ENCODE peak calls at places on chromosome 5, in five cellular contexts. D, Z, U, S and G are unnamed samples.

GRCh38 chr5:74311961-74312360 is 328.6 kb downstream of the ENC1 start:
- DNase-seq in D (peak), S (peak), U (no peak), Z (no peak), G (no peak)

GRCh38 chr5:165029471-165029870 is 1524.1 kb downstream of the MAT2B start:
- DNase-seq in U (no peak), Z (no peak), D (peak), S (peak), G (no peak)

GRCh38 chr5:71892641-71893340 is 173.7 kb downstream of the CARTPT start:
- DNase-seq in U (no peak), S (no peak), Z (no peak), D (no peak), G (no peak)

GRCh38 chr5:41903892-41904799 is at the start of gene RIMOC1:
- DNase-seq in Z (peak), S (peak), D (peak), U (peak), G (peak)

GRCh38 chr5:55226027-55226933 is 835 bp downstream of the MCIDAS start:
- DNase-seq in U (peak), Z (peak), S (peak), D (no peak), G (peak)

GRCh38 chr5:148569948-148570347 is 84.4 kb downstream of the HTR4 start:
- DNase-seq in D (no peak), S (no peak), Z (no peak), U (no peak), G (no peak)

GRCh38 chr5:172659909-172660628 is 19.0 kb downstream of the NEURL1B start:
- DNase-seq in S (peak), D (peak), U (no peak), Z (peak), G (no peak)

GRCh38 chr5:83204651-83205050 is 127.3 kb downstream of the XRCC4 start:
- DNase-seq in S (no peak), D (no peak), Z (no peak), U (no peak), G (no peak)

GRCh38 chr5:50325237-50325832 is 115.8 kb downstream of the EMB start:
- DNase-seq in S (peak), Z (no peak), U (peak), D (peak), G (no peak)

GRCh38 chr5:67153292-67153691 is 43.3 kb downstream of the CD180 start:
- DNase-seq in Z (no peak), D (no peak), U (no peak), S (no peak), G (no peak)

GRCh38 chr5:43255704-43256103 is 57.5 kb downstream of the HMGCS1 start:
- DNase-seq in D (no peak), S (no peak), Z (no peak), U (no peak), G (peak)

GRCh38 chr5:113531760-113532159 is 18.3 kb downstream of the YTHDC2 start:
- DNase-seq in Z (no peak), S (no peak), U (no peak), D (no peak), G (no peak)

GRCh38 chr5:65811004-65811403 is 89.0 kb downstream of the NLN start:
- DNase-seq in Z (peak), D (peak), U (no peak), S (peak), G (no peak)

GRCh38 chr5:51387854-51388320 is 4.6 kb downstream of the ISL1 start:
- DNase-seq in Z (no peak), U (no peak), D (no peak), S (no peak), G (no peak)

GRCh38 chr5:51389326-51389581 is 6.0 kb downstream of the ISL1 start:
- DNase-seq in Z (no peak), S (no peak), D (no peak), U (no peak), G (no peak)

GRCh38 chr5:51388488-51389325 is 5.5 kb downstream of the ISL1 start:
- DNase-seq in Z (no peak), U (no peak), S (no peak), D (no peak), G (no peak)

GRCh38 chr5:51385214-51385613 is 2.0 kb downstream of the ISL1 start:
- DNase-seq in D (no peak), Z (no peak), S (no peak), U (peak), G (no peak)

DNA sequence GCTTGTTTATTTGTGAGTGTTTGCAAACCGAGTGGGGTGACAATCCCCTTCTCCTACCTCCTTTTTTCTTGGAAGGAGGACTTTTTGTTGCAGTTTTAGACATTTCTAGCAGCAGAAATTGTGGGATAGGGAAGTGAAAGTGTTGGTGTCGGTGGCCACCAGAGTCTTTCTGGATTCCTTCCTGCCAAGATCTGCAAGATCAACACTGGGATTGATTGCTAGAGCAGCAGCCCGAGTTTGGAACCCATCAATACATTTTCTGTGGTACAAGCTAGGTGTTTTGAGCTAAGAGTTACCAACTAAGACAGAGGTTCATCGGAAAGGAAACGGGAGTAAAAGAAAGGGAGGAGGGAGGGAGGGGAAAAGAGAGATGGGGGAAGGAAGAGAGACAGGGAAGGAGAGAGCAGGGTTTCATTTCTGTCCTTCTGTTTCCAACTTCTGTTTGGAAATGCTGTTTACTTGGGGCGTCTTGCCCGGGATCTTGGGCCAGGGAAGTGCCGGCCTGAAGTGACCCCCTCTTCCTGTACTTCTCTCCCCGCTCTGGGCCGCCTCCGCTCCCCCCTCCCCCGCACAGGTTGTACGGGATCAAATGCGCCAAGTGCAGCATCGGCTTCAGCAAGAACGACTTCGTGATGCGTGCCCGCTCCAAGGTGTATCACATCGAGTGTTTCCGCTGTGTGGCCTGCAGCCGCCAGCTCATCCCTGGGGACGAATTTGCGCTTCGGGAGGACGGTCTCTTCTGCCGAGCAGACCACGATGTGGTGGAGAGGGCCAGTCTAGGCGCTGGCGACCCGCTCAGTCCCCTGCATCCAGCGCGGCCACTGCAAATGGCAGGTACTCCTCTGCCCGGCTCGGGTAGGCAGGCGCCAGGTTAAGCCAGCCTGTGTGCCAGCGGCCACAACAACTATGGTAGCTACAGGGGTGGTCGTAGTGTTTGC is 3.9 kb downstream of the ISL1 start:
- DNase-seq in Z (no peak), D (no peak), U (peak), S (no peak), G (no peak)
- TF ChIP-seq EZH2 in Z (peak), D (no peak), U (peak), S (peak), G (no peak)

GRCh38 chr5:10333154-10334006 is 20.1 kb upstream of the MARCHF6 start:
- DNase-seq in D (no peak), Z (no peak), S (peak), U (peak), G (peak)
- TF ChIP-seq EZH2 in D (peak), Z (no peak), S (no peak), U (peak), G (no peak)

GRCh38 chr5:136030956-136031611 is 2.3 kb downstream of the TGFBI start:
- DNase-seq in D (no peak), Z (no peak), U (no peak), S (no peak), G (no peak)

GRCh38 chr5:136030252-136030651 is 1.5 kb downstream of the TGFBI start:
- DNase-seq in Z (no peak), U (no peak), S (no peak), D (no peak), G (no peak)

GRCh38 chr5:136028090-136028489 is 698 bp upstream of the TGFBI start:
- DNase-seq in U (no peak), D (no peak), Z (no peak), S (no peak), G (peak)

GRCh38 chr5:136027316-136027715 is 1.5 kb upstream of the TGFBI start:
- DNase-seq in S (no peak), D (no peak), Z (no peak), U (no peak), G (no peak)

DNA sequence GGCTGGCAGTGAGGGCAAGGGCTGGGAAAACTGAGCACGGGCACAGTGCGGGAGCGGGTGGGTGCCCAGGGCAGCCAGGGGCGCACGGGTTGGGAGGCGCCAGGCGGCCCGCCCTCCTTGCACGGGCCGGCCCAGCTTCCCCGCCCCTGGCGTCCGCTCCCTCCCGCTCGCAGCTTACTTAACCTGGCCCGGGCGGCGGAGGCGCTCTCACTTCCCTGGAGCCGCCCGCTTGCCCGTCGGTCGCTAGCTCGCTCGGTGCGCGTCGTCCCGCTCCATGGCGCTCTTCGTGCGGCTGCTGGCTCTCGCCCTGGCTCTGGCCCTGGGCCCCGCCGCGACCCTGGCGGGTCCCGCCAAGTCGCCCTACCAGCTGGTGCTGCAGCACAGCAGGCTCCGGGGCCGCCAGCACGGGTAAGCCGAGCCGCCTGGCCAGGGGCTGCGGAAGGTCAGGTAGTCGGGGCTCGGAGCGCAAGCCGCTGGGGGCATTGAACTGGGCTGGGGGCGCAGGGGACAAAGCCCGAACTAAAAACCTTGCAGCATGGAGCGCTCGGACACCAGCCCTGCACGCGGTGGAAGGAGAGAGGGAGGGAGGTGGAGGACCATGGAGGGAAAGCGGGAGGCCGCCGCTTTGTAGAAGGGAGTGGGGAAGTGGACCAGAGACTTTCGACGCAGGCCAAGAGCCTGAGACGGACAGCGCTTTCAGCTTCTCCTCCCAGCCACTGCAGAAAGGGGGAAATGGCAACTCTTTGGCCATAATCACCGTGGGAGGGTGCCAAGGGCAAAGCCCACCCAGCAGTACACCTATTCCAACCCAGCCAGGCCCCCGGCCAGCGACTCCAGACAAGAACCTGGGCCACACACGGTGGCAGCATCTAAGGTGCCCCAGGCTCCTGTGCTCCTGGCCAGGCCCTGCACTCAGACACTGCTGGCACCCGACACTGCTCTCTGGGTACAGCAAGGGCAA is at the start of gene TGFBI:
- DNase-seq in Z (peak), S (peak), U (peak), D (no peak), G (peak)
- TF ChIP-seq EZH2 in Z (no peak), S (no peak), U (peak), D (no peak), G (no peak)

GRCh38 chr5:135030123-135030517 is 3.9 kb downstream of the PITX1 start:
- DNase-seq in U (no peak), S (no peak), Z (no peak), D (no peak), G (no peak)
- TF ChIP-seq EZH2 in U (no peak), S (no peak), Z (no peak), D (no peak), G (no peak)

GRCh38 chr5:180070726-180071417 is 687 bp downstream of the RNF130 start:
- DNase-seq in U (peak), Z (peak), D (peak), S (peak), G (peak)
- TF ChIP-seq EZH2 in U (no peak), Z (no peak), D (no peak), S (no peak), G (no peak)